ENCODE peak calls at places on chromosomes 1 and 21, in five cellular contexts. Q is left cardiac atrium, A is B cell, X is T-helper 2 cell, G is HT1080. J is an unnamed sample.

GRCh38 chr1:221622389-221622788 is 119.5 kb downstream of the DUSP10 start:
- DNase-seq in G (no peak), Q (no peak), A (no peak), X (no peak), J (no peak)

GRCh38 chr1:201142011-201142853 is 12.0 kb downstream of the TMEM9 start:
- DNase-seq in A (no peak), X (no peak), G (no peak), Q (peak), J (no peak)

GRCh38 chr1:229943988-229944743 is 122.9 kb upstream of the GALNT2 start:
- DNase-seq in X (no peak), Q (no peak), G (no peak), A (no peak), J (no peak)

GRCh38 chr1:166908942-166909341 is 32.9 kb upstream of the TADA1 start:
- DNase-seq in G (peak), A (no peak), Q (no peak), X (no peak), J (no peak)

GRCh38 chr21:19807231-19807630 is 1191.0 kb upstream of the NCAM2 start:
- DNase-seq in X (no peak), Q (no peak), G (no peak), A (no peak), J (no peak)

GRCh38 chr1:110338200-110339039 is 757 bp upstream of the RBM15 start:
- DNase-seq in G (no peak), Q (peak), X (peak), A (peak), J (peak)

GRCh38 chr1:232393010-232393833 is 236.7 kb downstream of the SIPA1L2 start:
- DNase-seq in A (no peak), X (no peak), G (peak), Q (no peak), J (no peak)

GRCh38 chr1:154840557-154841176 is 29.4 kb downstream of the KCNN3 start:
- DNase-seq in G (peak), X (no peak), Q (no peak), A (no peak), J (no peak)

GRCh38 chr1:5936126-5936525 is 56.1 kb downstream of the NPHP4 start:
- DNase-seq in A (no peak), Q (no peak), X (no peak), G (no peak), J (no peak)

GRCh38 chr1:26010800-26011199 is 10.8 kb upstream of the EXTL1 start:
- DNase-seq in X (no peak), A (no peak), G (no peak), Q (no peak), J (no peak)

GRCh38 chr1:8214501-8215173 is 103.3 kb upstream of the SLC45A1 start:
- DNase-seq in G (no peak), Q (no peak), A (no peak), X (no peak), J (no peak)

GRCh38 chr1:222618880-222619321 is 1.0 kb downstream of the MIA3 start:
- DNase-seq in G (peak), X (no peak), A (no peak), Q (peak), J (no peak)

J was measured in heart left ventricle.